ENCODE peak calls at places on chromosomes 2 and 18, in five cellular contexts. A is NCI-H1092 treated with DMSO at 0.1 percent for 48 hours; K is stimulated activated naive CD8-positive, alpha-beta T cell treated with anti-CD3 and anti-CD28 coated beads, Interleukin-15, amount 100 ng/mL, for 72 hours; F is T-helper 9 cell; D is endothelial cell. Y is an unnamed sample.
A peak's percentile ranks its signal among the peaks of the same experiment; 100 is the strongest.

GRCh38 chr18:12851709-12852108 is 32.3 kb downstream of the PTPN2 start:
- DNase-seq in D (no peak), K (no peak), F (no peak), A (no peak), Y (no peak)

GRCh38 chr2:55490554-55490953 is 29.0 kb upstream of the CFAP36 start:
- DNase-seq in A (peak; percentile 21), F (no peak), K (no peak), D (no peak), Y (no peak)

GRCh38 chr18:42635378-42636048 is 480.0 kb downstream of the RIT2 start:
- DNase-seq in F (no peak), A (no peak), D (peak; percentile 5), K (no peak), Y (no peak)

GRCh38 chr18:6031004-6031403 is 135.7 kb upstream of the TMEM200C start:
- DNase-seq in A (no peak), F (no peak), K (no peak), D (no peak), Y (no peak)

GRCh38 chr18:35634376-35634775 is 52.8 kb downstream of the GALNT1 start:
- DNase-seq in A (no peak), K (no peak), F (no peak), D (no peak), Y (no peak)

GRCh38 chr2:241009191-241009590 is 10.8 kb downstream of the SNED1 start:
- DNase-seq in K (no peak), F (no peak), D (no peak), A (no peak), Y (no peak)

GRCh38 chr2:161414385-161415040 is 1.6 kb upstream of the TBR1 start:
- DNase-seq in F (peak; percentile 3), K (peak; percentile 23), A (peak; percentile 63), D (peak; percentile 60), Y (peak; percentile 55)

GRCh38 chr18:41265047-41265446 is 690.0 kb upstream of the PIK3C3 start:
- DNase-seq in F (no peak), K (no peak), A (no peak), D (no peak), Y (no peak)

GRCh38 chr2:235836416-235837042 is 331.7 kb downstream of the GBX2 start:
- DNase-seq in K (no peak), D (no peak), A (no peak), F (no peak), Y (no peak)

GRCh38 chr2:170324640-170325046 is 146.7 kb downstream of the MYO3B start:
- DNase-seq in A (peak; percentile 79), D (peak; percentile 59), K (peak; percentile 32), F (no peak), Y (peak; percentile 22)

GRCh38 chr2:235132641-235133040 is 180.8 kb downstream of the SH3BP4 start:
- DNase-seq in D (no peak), K (no peak), A (no peak), F (no peak), Y (no peak)